ENCODE peak calls at places on chromosomes 2 and 18, in seven cellular contexts. C, N, Z, Q, O, A and B are unnamed samples. For H3K4me1, the result is how much of the 10 kb centered on the place peaks cover.

GRCh38 chr2:152134488-152135280 is 35.8 kb upstream of the CACNB4 start:
- DNase-seq in C (peak), N (peak), Z (no peak), Q (no peak), O (no peak), A (peak), B (peak)

GRCh38 chr2:20652141-20652540 is 1.2 kb upstream of the HS1BP3 start:
- DNase-seq in C (no peak), N (peak), Z (no peak), Q (no peak), O (no peak), A (no peak), B (no peak)

GRCh38 chr18:70072678-70073077 is 125.0 kb upstream of the CD226 start:
- DNase-seq in C (peak), N (peak), Z (peak), Q (no peak), O (no peak), A (no peak), B (peak)

GRCh38 chr18:213505-213904 is 54.3 kb downstream of the THOC1 start:
- DNase-seq in C (no peak), N (no peak), Z (no peak), Q (no peak), O (no peak), A (no peak), B (no peak)

GRCh38 chr18:11005528-11005927 is 143.8 kb downstream of the PIEZO2 start:
- DNase-seq in C (peak), N (peak), Z (peak), Q (no peak), O (no peak), A (no peak), B (peak)

GRCh38 chr18:42559292-42559691 is 556.2 kb downstream of the RIT2 start:
- DNase-seq in C (no peak), N (peak), Z (no peak), Q (no peak), O (no peak), A (no peak), B (no peak)

GRCh38 chr2:151486100-151486499 is 76.4 kb downstream of the RIF1 start:
- DNase-seq in C (no peak), N (no peak), Z (no peak), Q (no peak), O (no peak), A (no peak), B (no peak)

GRCh38 chr18:79914614-79915160 is 36.8 kb downstream of the SLC66A2 start:
- DNase-seq in C (no peak), N (no peak), Z (no peak), Q (no peak), O (no peak), A (no peak), B (no peak)

GRCh38 chr2:819121-819520 is 131.5 kb upstream of the SNTG2 start:
- DNase-seq in C (no peak), N (no peak), Z (no peak), Q (no peak), O (no peak), A (no peak), B (no peak)

GRCh38 chr18:11752116-11752911 is 63.2 kb downstream of the GNAL start:
- DNase-seq in C (peak), N (peak), Z (peak), Q (peak), O (no peak), A (no peak), B (no peak)

GRCh38 chr2:20916604-20917286 is 93.8 kb upstream of the LDAH start:
- DNase-seq in C (peak), N (peak), Z (no peak), Q (no peak), O (no peak), A (no peak), B (peak)

GRCh38 chr18:74832999-74833398 is 235.3 kb downstream of the ZNF407 start:
- DNase-seq in C (no peak), N (no peak), Z (no peak), Q (no peak), O (no peak), A (peak), B (no peak)

GRCh38 chr18:41579185-41579584 is 375.8 kb upstream of the PIK3C3 start:
- DNase-seq in C (peak), N (no peak), Z (no peak), Q (no peak), O (no peak), A (no peak), B (no peak)

GRCh38 chr2:197200056-197200455 is 110.5 kb downstream of the ANKRD44 start:
- DNase-seq in C (no peak), N (no peak), Z (no peak), Q (no peak), O (no peak), A (no peak), B (no peak)

GRCh38 chr2:2012505-2012904 is 268.2 kb upstream of the PXDN start:
- DNase-seq in C (no peak), N (no peak), Z (no peak), Q (no peak), O (no peak), A (no peak), B (no peak)

GRCh38 chr2:176120369-176121307 is 1.9 kb upstream of the HOXD9 start:
- DNase-seq in C (no peak), N (no peak), Z (no peak), Q (no peak), O (no peak), A (no peak), B (no peak)

GRCh38 chr2:105797298-105797819 is 52.6 kb downstream of the NCK2 start:
- DNase-seq in C (peak), N (peak), Z (no peak), Q (no peak), O (no peak), A (peak), B (peak)

GRCh38 chr2:230660294-230661060 is 52.2 kb upstream of the CAB39 start:
- DNase-seq in C (no peak), N (no peak), Z (no peak), Q (no peak), O (no peak), A (peak), B (no peak)

GRCh38 chr2:150013011-150013410 is 425.4 kb upstream of the MMADHC start:
- DNase-seq in C (peak), N (no peak), Z (no peak), Q (no peak), O (no peak), A (no peak), B (no peak)

GRCh38 chr2:28618221-28619141 is 122.6 kb downstream of the PLB1 start:
- DNase-seq in C (no peak), N (no peak), Z (peak), Q (peak), O (no peak), A (no peak), B (no peak)

GRCh38 chr2:158486970-158487325 is 30.2 kb downstream of the PKP4 start:
- DNase-seq in C (no peak), N (peak), Z (peak), Q (no peak), O (no peak), A (no peak), B (peak)

GRCh38 chr2:63530880-63531279 is 57.4 kb downstream of the WDPCP start:
- DNase-seq in C (no peak), N (no peak), Z (no peak), Q (no peak), O (no peak), A (no peak), B (no peak)

GRCh38 chr2:7010376-7010775 is 93.2 kb downstream of the RNF144A start:
- DNase-seq in C (peak), N (peak), Z (peak), Q (no peak), O (no peak), A (no peak), B (peak)

GRCh38 chr2:121809607-121810006 is 54.2 kb downstream of the TSN start:
- DNase-seq in C (no peak), N (no peak), Z (no peak), Q (no peak), O (no peak), A (no peak), B (no peak)

GRCh38 chr2:6828299-6828584 is 37.5 kb downstream of the CMPK2 start:
- DNase-seq in C (peak), N (peak), Z (peak), Q (no peak), O (peak), A (peak), B (no peak)

GRCh38 chr18:47283476-47283875 is 32.0 kb upstream of the SKOR2 start:
- DNase-seq in C (peak), N (peak), Z (peak), Q (no peak), O (peak), A (no peak), B (no peak)

GRCh38 chr2:58764321-58765099 is 523.4 kb upstream of the FANCL start:
- DNase-seq in C (no peak), N (no peak), Z (no peak), Q (no peak), O (no peak), A (no peak), B (no peak)

GRCh38 chr2:15943914-15944313 is 3.6 kb downstream of the MYCN start:
- DNase-seq in C (peak), N (no peak), Z (no peak), Q (no peak), O (no peak), A (no peak), B (peak)

GRCh38 chr2:38465789-38466127 is 88.7 kb upstream of the ATL2 start:
- DNase-seq in C (peak), N (peak), Z (peak), Q (no peak), O (peak), A (no peak), B (peak)

GRCh38 chr2:240820607-240821428 is 799 bp upstream of the KIF1A start:
- DNase-seq in C (no peak), N (no peak), Z (no peak), Q (no peak), O (no peak), A (no peak), B (no peak)

GRCh38 chr2:46888421-46888952 is 27.1 kb downstream of the MCFD2 start:
- DNase-seq in C (no peak), N (no peak), Z (no peak), Q (no peak), O (no peak), A (no peak), B (no peak)

DNA sequence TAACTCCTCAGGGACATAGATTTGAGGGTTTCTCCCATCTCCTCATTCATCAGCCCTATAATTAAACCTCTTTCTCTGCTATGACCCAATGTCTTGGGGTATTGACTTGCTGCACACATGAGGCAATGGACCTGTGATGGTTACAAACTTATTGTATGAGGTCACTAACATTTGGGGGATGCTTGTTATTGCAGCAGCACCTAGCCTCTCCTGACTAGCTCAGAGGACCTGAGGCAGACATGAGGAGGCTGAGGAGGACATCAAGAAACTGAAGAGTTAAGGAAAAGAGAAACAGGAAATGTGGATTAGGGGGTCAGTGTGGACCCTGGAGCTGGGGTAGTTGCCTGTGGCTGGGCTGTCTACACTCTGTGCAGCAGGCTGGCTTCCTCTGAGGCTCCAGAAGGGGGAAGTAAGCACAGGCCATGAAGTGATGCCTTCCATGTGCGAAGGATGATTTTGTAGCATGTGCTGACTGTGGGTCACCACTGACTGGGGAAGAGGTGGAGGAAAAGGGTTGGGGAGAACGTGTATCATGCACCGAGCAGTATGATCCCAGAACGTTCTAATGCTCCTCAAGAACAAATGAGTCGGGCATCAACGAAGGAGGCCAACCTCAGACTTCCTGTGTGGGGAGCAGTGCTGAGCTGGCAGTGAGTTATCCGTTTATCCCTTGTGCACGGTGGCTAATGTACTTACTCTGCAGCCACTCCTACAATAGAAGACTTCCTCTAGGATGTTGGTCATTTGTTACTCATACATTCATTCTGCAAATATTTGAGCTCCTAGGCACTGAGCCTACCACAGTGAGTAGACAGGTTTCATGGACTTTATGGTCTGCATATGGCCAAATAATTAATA is 42.1 kb upstream of the RFX8 start:
- DNase-seq in C (peak), N (peak), Z (peak), Q (no peak), O (peak), A (no peak), B (peak)
- H3K9ac ChIP-seq in C (no peak), N (peak), Z (peak), Q (no peak), O (no peak), A (no peak), B (peak)

GRCh38 chr2:101754613-101755012 is 57.1 kb downstream of the MAP4K4 start:
- DNase-seq in C (peak), N (peak), Z (peak), Q (no peak), O (no peak), A (no peak), B (peak)

GRCh38 chr2:101753720-101754490 is 56.4 kb downstream of the MAP4K4 start:
- DNase-seq in C (no peak), N (no peak), Z (no peak), Q (no peak), O (no peak), A (no peak), B (no peak)

GRCh38 chr2:101759162-101759561 is 61.7 kb downstream of the MAP4K4 start:
- DNase-seq in C (peak), N (peak), Z (peak), Q (peak), O (peak), A (no peak), B (peak)

GRCh38 chr2:101758001-101758400 is 60.5 kb downstream of the MAP4K4 start:
- DNase-seq in C (no peak), N (peak), Z (no peak), Q (no peak), O (no peak), A (peak), B (no peak)

GRCh38 chr2:101756266-101756665 is 58.8 kb downstream of the MAP4K4 start:
- DNase-seq in C (no peak), N (no peak), Z (no peak), Q (no peak), O (no peak), A (no peak), B (no peak)
- H3K4me1 ChIP-seq in C (under half), N (half or more), Z (half or more), Q (under half), O (under half), A (under half), B (under half)

GRCh38 chr2:65329551-65329950 is 101.9 kb downstream of the ACTR2 start:
- DNase-seq in C (no peak), N (no peak), Z (no peak), Q (no peak), O (no peak), A (no peak), B (no peak)

GRCh38 chr2:65325066-65325465 is 97.4 kb downstream of the ACTR2 start:
- DNase-seq in C (no peak), N (no peak), Z (no peak), Q (no peak), O (no peak), A (no peak), B (no peak)

GRCh38 chr2:65331361-65331760 is 101.0 kb downstream of the SPRED2 start:
- DNase-seq in C (peak), N (no peak), Z (no peak), Q (peak), O (no peak), A (no peak), B (no peak)

DNA sequence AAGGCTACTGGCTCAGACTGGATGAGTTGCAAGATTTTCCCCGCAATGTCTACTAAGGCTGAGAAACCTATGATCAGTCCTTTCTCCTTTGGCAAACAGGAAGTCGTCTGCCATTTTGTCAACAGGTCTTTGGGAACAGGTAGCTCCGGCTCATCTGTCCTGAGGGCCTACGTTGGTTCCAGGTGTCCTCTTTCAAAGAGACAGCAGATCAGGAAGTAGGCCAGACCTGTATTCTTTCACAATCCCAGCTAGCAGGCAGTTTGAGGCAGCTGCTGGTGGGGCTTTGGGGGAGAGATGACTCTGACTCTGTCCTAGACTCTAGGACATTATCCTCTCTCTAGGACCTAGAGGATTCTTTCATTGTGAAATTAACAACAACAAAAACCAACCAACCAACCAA is 98.6 kb downstream of the ACTR2 start:
- DNase-seq in C (no peak), N (no peak), Z (no peak), Q (peak), O (no peak), A (no peak), B (no peak)
- H3K27ac ChIP-seq in C (no peak), N (no peak), Z (no peak), Q (no peak), O (no peak), A (no peak), B (no peak)

GRCh38 chr2:26064846-26065245 is 31.0 kb downstream of the RAB10 start:
- DNase-seq in C (no peak), N (no peak), Z (peak), Q (no peak), O (no peak), A (no peak), B (no peak)

GRCh38 chr2:26070684-26071189 is 36.9 kb downstream of the RAB10 start:
- DNase-seq in C (no peak), N (no peak), Z (no peak), Q (no peak), O (no peak), A (no peak), B (no peak)

GRCh38 chr2:26067186-26067974 is 33.5 kb downstream of the RAB10 start:
- DNase-seq in C (no peak), N (no peak), Z (no peak), Q (no peak), O (no peak), A (no peak), B (no peak)

GRCh38 chr2:26068602-26069298 is 34.9 kb downstream of the RAB10 start:
- DNase-seq in C (peak), N (peak), Z (peak), Q (peak), O (peak), A (peak), B (peak)

DNA sequence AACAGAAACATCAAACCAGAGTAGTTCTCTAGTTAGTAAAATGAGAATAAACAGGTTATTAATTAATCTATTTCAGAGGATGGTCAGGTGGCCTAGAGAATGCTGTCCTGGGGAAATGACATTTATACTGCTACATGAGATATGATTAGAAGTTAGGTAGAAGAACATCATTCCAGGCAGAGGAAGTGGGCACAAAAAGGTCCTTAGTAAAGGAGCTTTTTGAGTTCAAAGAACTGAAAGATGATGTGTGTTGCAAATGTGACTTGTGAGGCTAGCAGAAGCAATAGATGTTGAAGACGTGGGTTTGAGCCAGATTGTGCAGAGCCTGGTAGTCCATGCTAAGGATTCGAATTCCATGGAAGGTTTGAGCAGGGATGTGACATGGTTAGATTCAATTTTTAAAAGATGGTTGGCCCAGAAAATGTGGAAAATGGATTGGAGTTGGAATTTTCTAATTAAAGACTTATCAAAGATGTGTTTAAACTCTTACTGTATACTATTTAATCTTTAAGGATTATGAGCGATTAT is 34.2 kb downstream of the RAB10 start:
- DNase-seq in C (no peak), N (no peak), Z (no peak), Q (no peak), O (no peak), A (peak), B (no peak)
- H3K9ac ChIP-seq in C (no peak), N (no peak), Z (peak), Q (no peak), O (peak), A (peak), B (no peak)

DNA sequence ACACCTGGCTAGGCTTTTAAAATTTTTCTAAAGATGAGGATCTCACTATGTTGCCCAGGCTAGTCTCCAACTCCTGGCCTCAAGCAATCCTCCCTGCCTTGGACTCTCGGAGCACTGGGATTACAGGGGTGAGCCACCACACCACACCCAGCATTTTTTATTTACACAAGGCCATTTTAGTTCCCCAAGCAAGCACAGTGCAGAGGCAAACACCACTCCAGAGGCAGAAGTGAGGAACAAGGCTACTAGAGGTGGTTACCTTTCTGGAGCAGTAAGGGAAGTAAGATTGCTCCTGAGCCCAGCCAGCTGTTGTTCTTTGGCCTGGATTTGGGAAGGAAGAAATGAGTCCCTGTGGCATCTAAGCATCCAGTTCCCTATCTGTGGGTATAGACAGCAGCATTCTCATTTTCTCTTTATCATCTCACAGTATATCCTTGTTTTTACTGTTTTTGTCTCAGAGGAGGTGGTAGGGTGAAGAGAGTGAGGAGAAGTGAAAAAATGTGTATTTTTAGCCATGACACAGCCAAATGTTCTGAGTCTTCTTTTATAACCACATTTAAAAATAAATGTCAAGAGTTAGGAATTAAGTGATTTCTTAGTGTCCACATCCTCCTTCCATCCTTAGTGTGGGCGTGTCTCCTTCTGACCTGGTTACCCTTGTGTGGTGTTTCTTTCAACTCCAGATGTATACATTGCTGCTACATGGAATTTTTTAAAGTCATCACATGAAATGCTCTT is 10.5 kb upstream of the TTC39C start:
- DNase-seq in C (no peak), N (peak), Z (no peak), Q (no peak), O (no peak), A (no peak), B (no peak)
- H3K4me1 ChIP-seq in C (under half), N (under half), Z (under half), Q (under half), O (under half), A (under half), B (under half)